ENCODE peak calls at places on chromosomes 5 and 9, in ten cellular contexts. One of them, this sample, is unnamed.

GRCh38 chr5:32767948-32768427 is 56.9 kb downstream of the NPR3 start:
- DNase-seq in AG10803: peak
- DNase-seq in uterus: no peak
- DNase-seq in GM12865: no peak
- DNase-seq in CD8-positive, alpha-beta T cell: no peak
- DNase-seq in CD4-positive, alpha-beta T cell: no peak
- DNase-seq in heart left ventricle: peak
- DNase-seq in cardiac fibroblast: peak
- DNase-seq in astrocyte: peak
- DNase-seq in colonic mucosa: no peak
- DNase-seq in this sample: no peak

GRCh38 chr9:27145143-27145542 is 36.1 kb downstream of the TEK start:
- DNase-seq in AG10803: no peak
- DNase-seq in uterus: no peak
- DNase-seq in GM12865: no peak
- DNase-seq in CD8-positive, alpha-beta T cell: no peak
- DNase-seq in CD4-positive, alpha-beta T cell: no peak
- DNase-seq in heart left ventricle: no peak
- DNase-seq in cardiac fibroblast: no peak
- DNase-seq in astrocyte: no peak
- DNase-seq in colonic mucosa: no peak
- DNase-seq in this sample: no peak

GRCh38 chr5:179272326-179273073 is 72.8 kb downstream of the ADAMTS2 start:
- DNase-seq in AG10803: no peak
- DNase-seq in uterus: peak
- DNase-seq in GM12865: no peak
- DNase-seq in CD8-positive, alpha-beta T cell: no peak
- DNase-seq in CD4-positive, alpha-beta T cell: no peak
- DNase-seq in heart left ventricle: peak
- DNase-seq in cardiac fibroblast: no peak
- DNase-seq in astrocyte: no peak
- DNase-seq in colonic mucosa: no peak
- DNase-seq in this sample: no peak

GRCh38 chr5:124419531-124419930 is 326.9 kb downstream of the ZNF608 start:
- DNase-seq in AG10803: no peak
- DNase-seq in uterus: no peak
- DNase-seq in GM12865: peak
- DNase-seq in CD8-positive, alpha-beta T cell: no peak
- DNase-seq in CD4-positive, alpha-beta T cell: no peak
- DNase-seq in heart left ventricle: no peak
- DNase-seq in cardiac fibroblast: no peak
- DNase-seq in astrocyte: no peak
- DNase-seq in colonic mucosa: no peak
- DNase-seq in this sample: no peak

GRCh38 chr9:75788006-75788634 is 102.4 kb upstream of the PCSK5 start:
- DNase-seq in AG10803: no peak
- DNase-seq in uterus: no peak
- DNase-seq in GM12865: no peak
- DNase-seq in CD8-positive, alpha-beta T cell: no peak
- DNase-seq in CD4-positive, alpha-beta T cell: no peak
- DNase-seq in heart left ventricle: peak
- DNase-seq in cardiac fibroblast: no peak
- DNase-seq in astrocyte: peak
- DNase-seq in colonic mucosa: no peak
- DNase-seq in this sample: no peak

GRCh38 chr9:38333047-38333446 is 59.5 kb upstream of the ALDH1B1 start:
- DNase-seq in AG10803: no peak
- DNase-seq in uterus: no peak
- DNase-seq in GM12865: no peak
- DNase-seq in CD8-positive, alpha-beta T cell: no peak
- DNase-seq in CD4-positive, alpha-beta T cell: no peak
- DNase-seq in heart left ventricle: no peak
- DNase-seq in cardiac fibroblast: no peak
- DNase-seq in astrocyte: peak
- DNase-seq in colonic mucosa: no peak
- DNase-seq in this sample: no peak

GRCh38 chr5:80289320-80289719 is 30.5 kb upstream of the SPZ1 start:
- DNase-seq in AG10803: no peak
- DNase-seq in uterus: no peak
- DNase-seq in GM12865: no peak
- DNase-seq in CD8-positive, alpha-beta T cell: no peak
- DNase-seq in CD4-positive, alpha-beta T cell: no peak
- DNase-seq in heart left ventricle: no peak
- DNase-seq in cardiac fibroblast: no peak
- DNase-seq in astrocyte: no peak
- DNase-seq in colonic mucosa: no peak
- DNase-seq in this sample: no peak

GRCh38 chr9:3887121-3887797 is 361.5 kb upstream of the RFX3 start:
- DNase-seq in AG10803: no peak
- DNase-seq in uterus: no peak
- DNase-seq in GM12865: no peak
- DNase-seq in CD8-positive, alpha-beta T cell: no peak
- DNase-seq in CD4-positive, alpha-beta T cell: no peak
- DNase-seq in heart left ventricle: no peak
- DNase-seq in cardiac fibroblast: no peak
- DNase-seq in astrocyte: no peak
- DNase-seq in colonic mucosa: no peak
- DNase-seq in this sample: no peak

GRCh38 chr9:70566743-70567142 is 152.3 kb upstream of the KLF9 start:
- DNase-seq in AG10803: no peak
- DNase-seq in uterus: no peak
- DNase-seq in GM12865: no peak
- DNase-seq in CD8-positive, alpha-beta T cell: no peak
- DNase-seq in CD4-positive, alpha-beta T cell: no peak
- DNase-seq in heart left ventricle: no peak
- DNase-seq in cardiac fibroblast: no peak
- DNase-seq in astrocyte: no peak
- DNase-seq in colonic mucosa: no peak
- DNase-seq in this sample: no peak

GRCh38 chr9:133344979-133345378 is 3.0 kb downstream of the MED22 start:
- DNase-seq in AG10803: no peak
- DNase-seq in uterus: no peak
- DNase-seq in GM12865: no peak
- DNase-seq in CD8-positive, alpha-beta T cell: no peak
- DNase-seq in CD4-positive, alpha-beta T cell: no peak
- DNase-seq in heart left ventricle: no peak
- DNase-seq in cardiac fibroblast: no peak
- DNase-seq in astrocyte: no peak
- DNase-seq in colonic mucosa: no peak
- DNase-seq in this sample: no peak

GRCh38 chr9:133347985-133348762 is at the start of the genes MED22 and RPL7A:
- DNase-seq in AG10803: peak
- DNase-seq in uterus: peak
- DNase-seq in GM12865: peak
- DNase-seq in CD8-positive, alpha-beta T cell: peak
- DNase-seq in CD4-positive, alpha-beta T cell: peak
- DNase-seq in heart left ventricle: peak
- DNase-seq in cardiac fibroblast: peak
- DNase-seq in astrocyte: peak
- DNase-seq in colonic mucosa: peak
- DNase-seq in this sample: peak

GRCh38 chr9:133345596-133345995 is 2.3 kb downstream of the MED22 start:
- DNase-seq in AG10803: no peak
- DNase-seq in uterus: no peak
- DNase-seq in GM12865: no peak
- DNase-seq in CD8-positive, alpha-beta T cell: no peak
- DNase-seq in CD4-positive, alpha-beta T cell: no peak
- DNase-seq in heart left ventricle: no peak
- DNase-seq in cardiac fibroblast: no peak
- DNase-seq in astrocyte: no peak
- DNase-seq in colonic mucosa: no peak
- DNase-seq in this sample: no peak

GRCh38 chr9:133347515-133347984 is 381 bp downstream of the MED22 start:
- DNase-seq in AG10803: no peak
- DNase-seq in uterus: peak
- DNase-seq in GM12865: peak
- DNase-seq in CD8-positive, alpha-beta T cell: no peak
- DNase-seq in CD4-positive, alpha-beta T cell: no peak
- DNase-seq in heart left ventricle: peak
- DNase-seq in cardiac fibroblast: peak
- DNase-seq in astrocyte: no peak
- DNase-seq in colonic mucosa: peak
- DNase-seq in this sample: no peak

GRCh38 chr9:133346021-133346713 is 1.8 kb downstream of the MED22 start:
- DNase-seq in AG10803: no peak
- DNase-seq in uterus: no peak
- DNase-seq in GM12865: no peak
- DNase-seq in CD8-positive, alpha-beta T cell: no peak
- DNase-seq in CD4-positive, alpha-beta T cell: no peak
- DNase-seq in heart left ventricle: no peak
- DNase-seq in cardiac fibroblast: no peak
- DNase-seq in astrocyte: no peak
- DNase-seq in colonic mucosa: no peak
- DNase-seq in this sample: no peak
- TF ChIP-seq CTCF in AG10803: no peak
- TF ChIP-seq CTCF in uterus: no peak
- TF ChIP-seq CTCF in GM12865: no peak
- TF ChIP-seq CTCF in CD8-positive, alpha-beta T cell: no peak
- TF ChIP-seq CTCF in CD4-positive, alpha-beta T cell: no peak
- TF ChIP-seq CTCF in heart left ventricle: no peak
- TF ChIP-seq CTCF in cardiac fibroblast: no peak
- TF ChIP-seq CTCF in astrocyte: no peak
- TF ChIP-seq CTCF in colonic mucosa: no peak
- TF ChIP-seq CTCF in this sample: no peak

DNA sequence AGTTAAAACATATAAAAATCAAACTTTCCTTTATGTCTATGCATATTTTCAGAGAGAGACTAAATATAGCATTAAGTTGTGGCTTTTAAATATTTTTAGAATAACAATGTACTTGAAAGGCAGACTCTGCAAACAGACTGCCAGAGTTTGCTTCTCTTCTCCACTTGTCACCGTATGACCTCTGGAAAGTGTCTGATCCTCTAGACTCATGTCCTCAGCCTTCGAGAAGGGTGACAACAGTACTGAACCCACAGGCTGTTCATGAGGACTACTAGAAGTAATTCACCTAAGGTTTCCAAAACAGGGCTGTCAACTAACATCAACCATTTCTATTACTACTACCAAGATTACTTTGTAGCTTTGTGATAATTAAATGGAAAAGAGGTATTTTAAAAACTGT is 167.7 kb upstream of the TBCA start:
- DNase-seq in AG10803: no peak
- DNase-seq in uterus: no peak
- DNase-seq in GM12865: no peak
- DNase-seq in CD8-positive, alpha-beta T cell: no peak
- DNase-seq in CD4-positive, alpha-beta T cell: no peak
- DNase-seq in heart left ventricle: no peak
- DNase-seq in cardiac fibroblast: no peak
- DNase-seq in astrocyte: no peak
- DNase-seq in colonic mucosa: no peak
- DNase-seq in this sample: no peak
- TF ChIP-seq CTCF in AG10803: no peak
- TF ChIP-seq CTCF in uterus: no peak
- TF ChIP-seq CTCF in GM12865: no peak
- TF ChIP-seq CTCF in CD8-positive, alpha-beta T cell: no peak
- TF ChIP-seq CTCF in CD4-positive, alpha-beta T cell: no peak
- TF ChIP-seq CTCF in heart left ventricle: no peak
- TF ChIP-seq CTCF in cardiac fibroblast: no peak
- TF ChIP-seq CTCF in astrocyte: no peak
- TF ChIP-seq CTCF in colonic mucosa: no peak
- TF ChIP-seq CTCF in this sample: no peak

GRCh38 chr9:83327323-83327722 is 210.9 kb downstream of the FRMD3 start:
- DNase-seq in AG10803: peak
- DNase-seq in uterus: no peak
- DNase-seq in GM12865: no peak
- DNase-seq in CD8-positive, alpha-beta T cell: no peak
- DNase-seq in CD4-positive, alpha-beta T cell: no peak
- DNase-seq in heart left ventricle: no peak
- DNase-seq in cardiac fibroblast: no peak
- DNase-seq in astrocyte: no peak
- DNase-seq in colonic mucosa: no peak
- DNase-seq in this sample: no peak

GRCh38 chr9:83327750-83328622 is 210.2 kb downstream of the FRMD3 start:
- DNase-seq in AG10803: no peak
- DNase-seq in uterus: no peak
- DNase-seq in GM12865: no peak
- DNase-seq in CD8-positive, alpha-beta T cell: no peak
- DNase-seq in CD4-positive, alpha-beta T cell: no peak
- DNase-seq in heart left ventricle: no peak
- DNase-seq in cardiac fibroblast: no peak
- DNase-seq in astrocyte: no peak
- DNase-seq in colonic mucosa: no peak
- DNase-seq in this sample: no peak

GRCh38 chr9:83322438-83322837 is 215.8 kb downstream of the FRMD3 start:
- DNase-seq in AG10803: peak
- DNase-seq in uterus: no peak
- DNase-seq in GM12865: no peak
- DNase-seq in CD8-positive, alpha-beta T cell: no peak
- DNase-seq in CD4-positive, alpha-beta T cell: no peak
- DNase-seq in heart left ventricle: no peak
- DNase-seq in cardiac fibroblast: no peak
- DNase-seq in astrocyte: no peak
- DNase-seq in colonic mucosa: no peak
- DNase-seq in this sample: no peak

DNA sequence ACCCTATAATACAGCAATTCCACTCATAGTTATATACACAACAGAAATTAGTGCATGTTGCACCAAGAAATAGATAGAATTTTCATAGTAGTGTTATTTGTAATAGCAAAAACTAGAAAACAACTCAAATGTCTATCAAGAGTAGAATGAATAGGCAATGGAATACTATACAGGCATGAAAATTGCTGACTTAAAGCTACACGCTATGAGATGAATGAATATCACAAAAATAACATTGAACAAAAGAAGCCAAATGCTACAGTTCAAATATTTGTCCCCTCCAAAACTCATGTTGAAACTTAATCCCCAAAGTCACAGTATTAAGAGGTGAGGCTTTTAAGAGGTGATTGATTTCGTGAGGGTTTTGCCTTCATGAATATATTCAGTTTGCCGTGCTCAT is 215.1 kb downstream of the FRMD3 start:
- DNase-seq in AG10803: no peak
- DNase-seq in uterus: no peak
- DNase-seq in GM12865: no peak
- DNase-seq in CD8-positive, alpha-beta T cell: no peak
- DNase-seq in CD4-positive, alpha-beta T cell: no peak
- DNase-seq in heart left ventricle: no peak
- DNase-seq in cardiac fibroblast: no peak
- DNase-seq in astrocyte: no peak
- DNase-seq in colonic mucosa: no peak
- DNase-seq in this sample: no peak
- TF ChIP-seq CTCF in AG10803: no peak
- TF ChIP-seq CTCF in uterus: no peak
- TF ChIP-seq CTCF in GM12865: no peak
- TF ChIP-seq CTCF in CD8-positive, alpha-beta T cell: no peak
- TF ChIP-seq CTCF in CD4-positive, alpha-beta T cell: no peak
- TF ChIP-seq CTCF in heart left ventricle: no peak
- TF ChIP-seq CTCF in cardiac fibroblast: no peak
- TF ChIP-seq CTCF in astrocyte: no peak
- TF ChIP-seq CTCF in colonic mucosa: no peak
- TF ChIP-seq CTCF in this sample: no peak

DNA sequence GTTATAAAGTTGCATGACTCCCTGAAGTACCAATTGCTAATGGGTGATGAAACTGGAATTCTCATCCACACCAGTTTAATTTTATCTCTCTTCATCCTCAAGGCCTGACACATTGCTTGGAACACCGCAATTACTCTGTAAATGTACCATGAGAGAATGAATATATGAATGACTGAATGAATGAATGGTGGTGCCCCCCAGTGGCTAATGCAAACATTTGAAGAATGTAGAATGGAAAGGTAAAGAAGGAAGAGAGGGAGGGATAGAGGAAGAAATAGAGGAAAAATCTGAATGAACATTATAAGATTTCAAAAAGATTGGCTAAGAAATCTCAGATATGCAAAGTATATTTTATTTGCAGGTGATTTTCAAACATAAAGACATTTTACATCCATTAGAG is 13.1 kb downstream of the PAPPA start:
- DNase-seq in AG10803: no peak
- DNase-seq in uterus: no peak
- DNase-seq in GM12865: no peak
- DNase-seq in CD8-positive, alpha-beta T cell: no peak
- DNase-seq in CD4-positive, alpha-beta T cell: no peak
- DNase-seq in heart left ventricle: no peak
- DNase-seq in cardiac fibroblast: no peak
- DNase-seq in astrocyte: no peak
- DNase-seq in colonic mucosa: no peak
- DNase-seq in this sample: no peak
- TF ChIP-seq CTCF in AG10803: peak
- TF ChIP-seq CTCF in uterus: no peak
- TF ChIP-seq CTCF in GM12865: peak
- TF ChIP-seq CTCF in CD8-positive, alpha-beta T cell: no peak
- TF ChIP-seq CTCF in CD4-positive, alpha-beta T cell: no peak
- TF ChIP-seq CTCF in heart left ventricle: peak
- TF ChIP-seq CTCF in cardiac fibroblast: no peak
- TF ChIP-seq CTCF in astrocyte: peak
- TF ChIP-seq CTCF in colonic mucosa: no peak
- TF ChIP-seq CTCF in this sample: no peak